ENCODE peak calls at places on chromosomes 11 and 22, in four cellular contexts. One of them, this sample, is unnamed. For H3K27me3, the result is how much of the 10 kb centered on the place peaks cover.

GRCh38 chr11:69008774-69009440 is 4.1 kb downstream of the MRGPRF start:
- DNase-seq in neuronal stem cell: no peak
- DNase-seq in effector memory CD4-positive, alpha-beta T cell: no peak
- DNase-seq in tibial artery: peak
- DNase-seq in this sample: no peak

GRCh38 chr11:101096036-101096704 is 33.4 kb downstream of the PGR start:
- DNase-seq in neuronal stem cell: no peak
- DNase-seq in effector memory CD4-positive, alpha-beta T cell: no peak
- DNase-seq in tibial artery: no peak
- DNase-seq in this sample: no peak

GRCh38 chr11:45913942-45914635 is 3.6 kb downstream of the PEX16 start:
- DNase-seq in neuronal stem cell: no peak
- DNase-seq in effector memory CD4-positive, alpha-beta T cell: no peak
- DNase-seq in tibial artery: no peak
- DNase-seq in this sample: no peak

GRCh38 chr22:28920757-28921584 is 37.6 kb downstream of the ZNRF3 start:
- DNase-seq in neuronal stem cell: no peak
- DNase-seq in effector memory CD4-positive, alpha-beta T cell: no peak
- DNase-seq in tibial artery: no peak
- DNase-seq in this sample: no peak

GRCh38 chr11:692824-693414 is 2.1 kb downstream of the DEAF1 start:
- DNase-seq in neuronal stem cell: no peak
- DNase-seq in effector memory CD4-positive, alpha-beta T cell: no peak
- DNase-seq in tibial artery: no peak
- DNase-seq in this sample: peak

GRCh38 chr11:108635106-108635505 is 29.8 kb upstream of the DDX10 start:
- DNase-seq in neuronal stem cell: no peak
- DNase-seq in effector memory CD4-positive, alpha-beta T cell: no peak
- DNase-seq in tibial artery: no peak
- DNase-seq in this sample: no peak

GRCh38 chr11:125588505-125588904 is 4.1 kb upstream of the STT3A start:
- DNase-seq in neuronal stem cell: no peak
- DNase-seq in effector memory CD4-positive, alpha-beta T cell: no peak
- DNase-seq in tibial artery: no peak
- DNase-seq in this sample: no peak

GRCh38 chr11:67506426-67507032 is 1.4 kb upstream of the PITPNM1 start:
- DNase-seq in neuronal stem cell: no peak
- DNase-seq in effector memory CD4-positive, alpha-beta T cell: no peak
- DNase-seq in tibial artery: peak
- DNase-seq in this sample: no peak

GRCh38 chr22:46547883-46548244 is 10.4 kb upstream of the CELSR1 start:
- DNase-seq in neuronal stem cell: no peak
- DNase-seq in effector memory CD4-positive, alpha-beta T cell: no peak
- DNase-seq in tibial artery: peak
- DNase-seq in this sample: no peak

GRCh38 chr22:28935713-28936112 is 52.3 kb downstream of the ZNRF3 start:
- DNase-seq in neuronal stem cell: no peak
- DNase-seq in effector memory CD4-positive, alpha-beta T cell: no peak
- DNase-seq in tibial artery: no peak
- DNase-seq in this sample: no peak

DNA sequence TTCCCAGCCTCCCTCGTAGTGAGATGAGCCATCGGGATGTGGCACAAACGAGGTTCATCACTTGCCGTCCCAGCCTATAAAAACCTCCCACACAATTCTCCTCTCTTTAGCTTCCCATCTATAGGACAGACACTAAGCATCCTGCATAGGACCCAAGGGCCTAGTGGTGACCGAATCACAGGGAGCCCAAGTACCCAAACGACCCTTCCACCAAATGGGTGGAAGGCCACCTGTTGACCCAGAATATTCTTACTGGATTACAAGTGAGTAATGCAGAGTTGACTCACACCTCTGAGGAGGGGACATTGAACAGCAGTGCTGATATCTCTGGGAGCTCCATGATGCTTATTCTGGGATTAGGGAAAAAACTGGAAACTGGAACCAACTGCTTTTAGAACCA is 121.7 kb upstream of the RAG2 start:
- DNase-seq in neuronal stem cell: no peak
- DNase-seq in effector memory CD4-positive, alpha-beta T cell: no peak
- DNase-seq in tibial artery: no peak
- DNase-seq in this sample: no peak
- H3K27me3 ChIP-seq in neuronal stem cell: under half
- H3K27me3 ChIP-seq in effector memory CD4-positive, alpha-beta T cell: under half
- H3K27me3 ChIP-seq in tibial artery: under half
- H3K27me3 ChIP-seq in this sample: under half

DNA sequence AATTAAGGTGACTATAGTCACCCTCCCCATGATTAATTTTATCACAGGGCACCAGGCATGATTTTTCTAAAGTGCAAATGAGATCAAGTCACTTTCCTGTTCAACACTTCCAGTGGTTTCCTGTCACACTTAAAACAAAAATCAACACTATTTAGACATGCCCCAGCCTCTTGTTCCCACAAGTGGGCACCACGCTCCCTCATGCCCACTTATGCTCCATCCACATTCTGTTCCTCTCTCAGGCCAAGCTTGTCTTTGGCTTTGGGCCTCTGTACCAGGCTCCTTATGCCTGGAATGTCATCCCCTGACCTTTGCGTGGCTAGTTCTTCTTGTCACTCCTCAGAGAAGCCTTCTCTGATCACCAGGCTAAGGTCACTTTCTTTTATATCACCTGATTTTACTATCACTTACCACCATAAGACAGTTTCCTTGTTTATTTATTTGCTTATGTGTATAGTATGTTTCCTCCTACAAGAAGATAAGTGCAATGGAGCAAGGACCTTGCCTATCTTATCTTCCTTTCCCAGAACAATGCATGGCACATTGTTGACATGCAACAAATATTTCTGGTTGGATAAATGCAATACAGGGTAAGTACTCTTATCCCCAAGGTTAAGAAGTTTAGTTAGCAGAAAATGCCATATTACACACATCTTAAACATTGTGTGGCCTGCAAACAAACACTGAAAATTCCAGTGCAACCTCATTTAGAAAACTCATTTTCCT is 50.9 kb upstream of the PANX1 start:
- DNase-seq in neuronal stem cell: no peak
- DNase-seq in effector memory CD4-positive, alpha-beta T cell: no peak
- DNase-seq in tibial artery: no peak
- DNase-seq in this sample: no peak
- H3K4me3 ChIP-seq in neuronal stem cell: no peak
- H3K4me3 ChIP-seq in effector memory CD4-positive, alpha-beta T cell: no peak
- H3K4me3 ChIP-seq in tibial artery: no peak
- H3K4me3 ChIP-seq in this sample: no peak

DNA sequence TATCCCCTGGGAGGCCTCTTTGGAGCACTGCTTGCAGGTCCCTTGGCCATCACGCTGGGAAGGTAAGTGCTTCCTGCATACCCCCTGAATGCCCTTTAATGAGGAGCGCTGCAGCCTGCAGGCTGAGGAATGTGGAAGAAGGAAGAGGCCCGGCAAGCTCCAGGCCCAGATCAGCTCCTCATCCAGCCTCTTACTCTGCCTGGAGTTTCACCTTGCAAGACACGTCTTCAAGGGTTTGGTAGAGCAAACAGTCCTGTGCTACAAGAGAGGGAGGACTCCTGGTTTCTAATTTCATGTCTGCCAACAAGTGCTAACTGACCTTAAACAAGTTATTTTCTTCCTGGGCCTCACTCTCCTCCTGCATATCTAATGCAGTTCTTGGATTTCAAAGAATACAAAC is 10.9 kb downstream of the SLC2A11 start:
- DNase-seq in neuronal stem cell: no peak
- DNase-seq in effector memory CD4-positive, alpha-beta T cell: no peak
- DNase-seq in tibial artery: no peak
- DNase-seq in this sample: no peak
- H3K27me3 ChIP-seq in neuronal stem cell: under half
- H3K27me3 ChIP-seq in effector memory CD4-positive, alpha-beta T cell: under half
- H3K27me3 ChIP-seq in tibial artery: under half
- H3K27me3 ChIP-seq in this sample: under half

GRCh38 chr11:43269229-43269928 is 42.4 kb upstream of the API5 start:
- DNase-seq in neuronal stem cell: no peak
- DNase-seq in effector memory CD4-positive, alpha-beta T cell: no peak
- DNase-seq in tibial artery: no peak
- DNase-seq in this sample: no peak

GRCh38 chr11:43270468-43270867 is 41.3 kb upstream of the API5 start:
- DNase-seq in neuronal stem cell: no peak
- DNase-seq in effector memory CD4-positive, alpha-beta T cell: no peak
- DNase-seq in tibial artery: no peak
- DNase-seq in this sample: no peak

GRCh38 chr11:43268786-43269185 is 43.0 kb upstream of the API5 start:
- DNase-seq in neuronal stem cell: no peak
- DNase-seq in effector memory CD4-positive, alpha-beta T cell: no peak
- DNase-seq in tibial artery: no peak
- DNase-seq in this sample: no peak

DNA sequence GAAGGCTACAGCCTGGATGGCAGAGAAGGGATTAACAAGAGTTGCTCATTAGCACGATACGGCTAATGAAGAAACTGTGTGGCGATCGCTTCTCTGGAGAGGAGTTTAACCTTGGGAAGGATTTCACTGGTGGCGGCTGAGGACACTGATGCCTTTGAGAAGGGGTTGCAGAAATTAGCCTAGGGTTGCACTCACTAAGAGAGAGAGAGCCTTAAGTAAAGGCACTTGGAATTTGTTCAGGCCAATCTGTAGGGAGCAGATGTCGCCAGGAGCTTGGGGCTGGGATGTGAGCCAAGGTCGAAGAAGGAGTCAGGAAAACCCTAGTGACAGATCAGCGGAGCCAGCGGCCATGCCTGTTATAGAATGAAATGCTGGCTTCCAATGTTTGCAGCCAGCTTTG is 43.6 kb upstream of the API5 start:
- DNase-seq in neuronal stem cell: no peak
- DNase-seq in effector memory CD4-positive, alpha-beta T cell: no peak
- DNase-seq in tibial artery: no peak
- DNase-seq in this sample: no peak
- H3K4me3 ChIP-seq in neuronal stem cell: no peak
- H3K4me3 ChIP-seq in effector memory CD4-positive, alpha-beta T cell: no peak
- H3K4me3 ChIP-seq in tibial artery: no peak
- H3K4me3 ChIP-seq in this sample: no peak

GRCh38 chr11:114256176-114256897 is 39.9 kb upstream of the NNMT start:
- DNase-seq in neuronal stem cell: peak
- DNase-seq in effector memory CD4-positive, alpha-beta T cell: no peak
- DNase-seq in tibial artery: no peak
- DNase-seq in this sample: no peak
- H3K27me3 ChIP-seq in neuronal stem cell: under half
- H3K27me3 ChIP-seq in effector memory CD4-positive, alpha-beta T cell: under half
- H3K27me3 ChIP-seq in tibial artery: under half
- H3K27me3 ChIP-seq in this sample: under half

GRCh38 chr22:40631925-40632324 is 4.6 kb downstream of the MRTFA start:
- DNase-seq in neuronal stem cell: no peak
- DNase-seq in effector memory CD4-positive, alpha-beta T cell: no peak
- DNase-seq in tibial artery: peak
- DNase-seq in this sample: no peak

GRCh38 chr22:40626826-40627225 is 9.7 kb downstream of the MRTFA start:
- DNase-seq in neuronal stem cell: no peak
- DNase-seq in effector memory CD4-positive, alpha-beta T cell: no peak
- DNase-seq in tibial artery: no peak
- DNase-seq in this sample: no peak

GRCh38 chr22:40624770-40625169 is 11.7 kb downstream of the MRTFA start:
- DNase-seq in neuronal stem cell: no peak
- DNase-seq in effector memory CD4-positive, alpha-beta T cell: no peak
- DNase-seq in tibial artery: no peak
- DNase-seq in this sample: no peak

GRCh38 chr22:40627612-40628011 is 8.9 kb downstream of the MRTFA start:
- DNase-seq in neuronal stem cell: no peak
- DNase-seq in effector memory CD4-positive, alpha-beta T cell: no peak
- DNase-seq in tibial artery: no peak
- DNase-seq in this sample: no peak

DNA sequence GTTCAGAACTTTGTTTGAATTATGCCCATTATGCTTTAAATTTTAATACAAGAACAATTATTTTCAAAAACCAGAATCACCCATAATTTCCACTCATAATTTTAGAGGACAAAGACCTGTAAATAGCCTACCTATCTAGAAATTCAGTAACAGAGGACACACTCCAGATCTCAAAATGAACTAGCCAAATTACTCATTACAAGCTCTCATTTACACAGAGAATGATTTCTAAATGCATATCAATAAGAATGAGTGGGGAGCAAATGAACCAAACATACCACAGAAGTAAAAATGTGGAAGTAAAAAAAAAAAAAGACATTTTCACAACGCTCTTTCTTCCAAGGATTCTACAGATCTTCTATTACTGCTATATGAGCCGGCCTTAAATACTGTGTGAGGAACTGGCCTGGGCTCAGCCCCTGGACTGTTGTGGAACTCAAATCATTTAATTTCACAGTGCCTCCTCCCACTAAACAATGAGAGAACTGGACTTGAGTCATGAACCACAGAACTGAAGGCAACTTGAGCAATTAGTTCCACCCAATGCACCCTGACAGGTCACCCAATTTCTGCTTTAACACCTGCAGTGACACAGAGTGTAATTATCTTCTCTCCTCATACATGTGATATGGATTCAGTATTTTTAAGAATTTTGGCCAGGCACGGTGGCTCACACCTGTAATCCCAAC is 8.0 kb downstream of the MRTFA start:
- DNase-seq in neuronal stem cell: no peak
- DNase-seq in effector memory CD4-positive, alpha-beta T cell: no peak
- DNase-seq in tibial artery: peak
- DNase-seq in this sample: no peak
- H3K4me3 ChIP-seq in neuronal stem cell: no peak
- H3K4me3 ChIP-seq in effector memory CD4-positive, alpha-beta T cell: no peak
- H3K4me3 ChIP-seq in tibial artery: no peak
- H3K4me3 ChIP-seq in this sample: no peak

GRCh38 chr11:10302744-10303557 is 1.9 kb upstream of the ADM start:
- DNase-seq in neuronal stem cell: peak
- DNase-seq in effector memory CD4-positive, alpha-beta T cell: peak
- DNase-seq in tibial artery: peak
- DNase-seq in this sample: peak

GRCh38 chr11:10302294-10302743 is 2.6 kb upstream of the ADM start:
- DNase-seq in neuronal stem cell: no peak
- DNase-seq in effector memory CD4-positive, alpha-beta T cell: no peak
- DNase-seq in tibial artery: no peak
- DNase-seq in this sample: no peak

GRCh38 chr11:10305262-10305963 is 540 bp downstream of the ADM start:
- DNase-seq in neuronal stem cell: no peak
- DNase-seq in effector memory CD4-positive, alpha-beta T cell: no peak
- DNase-seq in tibial artery: peak
- DNase-seq in this sample: peak

GRCh38 chr11:10304495-10305261 is at the start of gene ADM:
- DNase-seq in neuronal stem cell: peak
- DNase-seq in effector memory CD4-positive, alpha-beta T cell: no peak
- DNase-seq in tibial artery: peak
- DNase-seq in this sample: no peak

DNA sequence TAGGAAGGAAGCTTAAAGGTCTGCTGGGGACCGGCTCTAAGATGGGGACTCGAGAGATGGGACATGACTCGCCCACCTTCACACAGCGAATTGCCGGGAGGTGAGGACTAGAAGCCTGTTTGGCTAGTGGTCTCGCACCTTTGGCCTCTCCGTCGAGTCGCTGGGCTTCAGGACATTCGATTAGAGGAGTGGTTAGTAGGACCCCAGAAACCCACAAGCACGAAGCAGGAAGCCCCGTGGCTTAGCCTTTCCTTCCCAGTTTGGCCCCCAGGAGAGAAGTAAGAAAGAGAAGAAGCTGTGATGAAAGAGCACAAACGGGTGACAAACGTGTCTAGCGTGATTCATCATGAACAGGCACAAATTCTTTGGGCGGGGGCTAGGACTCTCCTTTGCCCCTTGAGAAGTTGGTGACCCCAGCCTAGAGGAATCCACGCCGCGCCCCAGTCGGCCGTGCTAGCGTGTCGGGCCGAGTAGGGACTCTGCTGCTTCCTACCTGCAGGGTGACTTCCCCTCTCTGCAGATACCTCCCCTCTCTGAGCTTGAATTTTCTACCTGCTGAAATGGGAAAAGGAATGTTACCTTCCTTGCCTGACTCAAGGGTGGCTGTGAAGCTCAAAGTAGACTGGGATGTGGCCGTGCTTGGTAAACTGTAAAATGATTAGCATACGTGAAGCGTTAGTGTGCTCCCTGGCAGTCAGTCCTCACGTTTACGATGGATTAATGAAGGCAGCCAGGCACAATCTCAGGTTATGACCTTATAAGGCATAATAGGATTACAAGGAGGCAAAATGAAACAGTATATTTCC is 1.1 kb upstream of the ADM start:
- DNase-seq in neuronal stem cell: no peak
- DNase-seq in effector memory CD4-positive, alpha-beta T cell: no peak
- DNase-seq in tibial artery: peak
- DNase-seq in this sample: no peak
- H3K27me3 ChIP-seq in neuronal stem cell: under half
- H3K27me3 ChIP-seq in effector memory CD4-positive, alpha-beta T cell: under half
- H3K27me3 ChIP-seq in tibial artery: under half
- H3K27me3 ChIP-seq in this sample: under half